ENCODE peak calls at places on chromosomes 11 and 22, in nine cellular contexts. N is skeletal muscle cell; T is iPS-NIHi11; V is CD4-positive, CD25-positive, alpha-beta regulatory T cell; D is stimulated activated CD4-positive, alpha-beta T cell treated with anti-CD3 and anti-CD28 coated beads, Interleukin-4, amount 100 ng/mL, for 48 hours; A is caudate nucleus; U is Calu3; Y is pons; W is lung. J is an unnamed sample.

GRCh38 chr11:74035264-74035663 is 26.4 kb upstream of the UCP3 start:
- DNase-seq in N (no peak), T (no peak), V (no peak), D (no peak), A (no peak), U (no peak), Y (no peak), W (no peak), J (no peak)

GRCh38 chr22:40204331-40205116 is 26.8 kb downstream of the TNRC6B start:
- DNase-seq in N (peak; percentile 43), T (no peak), V (no peak), D (no peak), A (no peak), U (no peak), Y (no peak), W (no peak), J (no peak)

GRCh38 chr11:92627615-92628201 is 341.7 kb upstream of the MTNR1B start:
- DNase-seq in N (peak; percentile 22), T (no peak), V (no peak), D (no peak), A (no peak), U (peak; percentile 4), Y (no peak), W (no peak), J (no peak)

GRCh38 chr22:37230673-37231405 is 13.2 kb downstream of the RAC2 start:
- DNase-seq in N (no peak), T (no peak), V (peak; percentile 93), D (peak; percentile 83), A (no peak), U (no peak), Y (no peak), W (no peak), J (no peak)

GRCh38 chr22:43109921-43110443 is 568 bp upstream of the BIK start:
- DNase-seq in N (no peak), T (peak; percentile 62), V (no peak), D (no peak), A (no peak), U (no peak), Y (no peak), W (no peak), J (no peak)

GRCh38 chr11:63769044-63769718 is 606 bp upstream of the ZFTA start:
- DNase-seq in N (no peak), T (peak; percentile 47), V (no peak), D (no peak), A (no peak), U (peak; percentile 49), Y (no peak), W (no peak), J (no peak)

GRCh38 chr11:67617243-67617953 is 10.7 kb downstream of the NDUFV1 start:
- DNase-seq in N (no peak), T (no peak), V (no peak), D (no peak), A (no peak), U (no peak), Y (peak; percentile 81), W (no peak), J (no peak)

GRCh38 chr11:26860411-26860810 is 133.5 kb upstream of the FIBIN start:
- DNase-seq in N (no peak), T (no peak), V (no peak), D (no peak), A (no peak), U (no peak), Y (no peak), W (no peak), J (no peak)

GRCh38 chr11:108895579-108896480 is 231.0 kb downstream of the DDX10 start:
- DNase-seq in N (no peak), T (no peak), V (peak; percentile 5), D (no peak), A (no peak), U (no peak), Y (no peak), W (no peak), J (no peak)

GRCh38 chr11:131511794-131512193 is 141.4 kb downstream of the NTM start:
- DNase-seq in N (no peak), T (peak; percentile 78), V (peak; percentile 0), D (no peak), A (no peak), U (no peak), Y (no peak), W (no peak), J (peak; percentile 20)

GRCh38 chr11:45208135-45208534 is 61.7 kb downstream of the PRDM11 start:
- DNase-seq in N (no peak), T (no peak), V (no peak), D (no peak), A (no peak), U (no peak), Y (no peak), W (no peak), J (no peak)

GRCh38 chr11:125846188-125846587 is 13.1 kb downstream of the PATE4 start:
- DNase-seq in N (no peak), T (no peak), V (no peak), D (no peak), A (no peak), U (no peak), Y (no peak), W (no peak), J (no peak)

J was measured in SHP77.